ENCODE peak calls at places on chromosomes 13 and 19, in four cellular contexts. O is GM12878, W is HepG2, A is K562. F is an unnamed sample.

GRCh38 chr19:44796701-44797115 is 12.2 kb upstream of the BCAM start:
- DNase-seq in O (no peak), W (peak), A (no peak), F (no peak)

GRCh38 chr13:113981201-113981605 is 7.3 kb upstream of the C13orf46 start:
- DNase-seq in O (no peak), W (no peak), A (no peak), F (no peak)

GRCh38 chr19:595326-596262 is 5.9 kb downstream of the HCN2 start:
- DNase-seq in O (no peak), W (no peak), A (no peak), F (no peak)

GRCh38 chr19:54905908-54906511 is at the start of gene NCR1:
- DNase-seq in O (no peak), W (no peak), A (peak), F (no peak)

GRCh38 chr19:46746281-46746965 is at the start of gene STRN4:
- DNase-seq in O (no peak), W (no peak), A (peak), F (peak)

GRCh38 chr13:44719857-44720671 is 143.9 kb upstream of the TSC22D1 start:
- DNase-seq in O (no peak), W (no peak), A (no peak), F (no peak)

GRCh38 chr19:8512115-8512967 is 1.6 kb downstream of the ZNF414 start:
- DNase-seq in O (no peak), W (peak), A (peak), F (peak)

GRCh38 chr13:33797622-33798021 is 20.3 kb upstream of the RFC3 start:
- DNase-seq in O (no peak), W (no peak), A (no peak), F (no peak)

GRCh38 chr13:93861818-93862217 is 617.7 kb downstream of the DCT start:
- DNase-seq in O (no peak), W (no peak), A (no peak), F (peak)

GRCh38 chr19:33373701-33374405 is at the start of gene CEBPG:
- DNase-seq in O (no peak), W (no peak), A (peak), F (peak)

GRCh38 chr13:107518292-107518691 is 697.0 kb downstream of the LIG4 start:
- DNase-seq in O (no peak), W (no peak), A (no peak), F (no peak)

GRCh38 chr19:34278783-34279182 is 24.4 kb downstream of the GARRE1 start:
- DNase-seq in O (no peak), W (no peak), A (no peak), F (no peak)

GRCh38 chr13:33349996-33350826 is 64.7 kb upstream of the STARD13 start:
- DNase-seq in O (no peak), W (no peak), A (no peak), F (peak)

GRCh38 chr13:49441846-49442245 is 2.0 kb downstream of the CAB39L start:
- DNase-seq in O (no peak), W (no peak), A (no peak), F (no peak)

GRCh38 chr13:100588350-100589177 is at the start of gene GGACT:
- DNase-seq in O (peak), W (peak), A (peak), F (peak)

GRCh38 chr13:41568990-41569387 is 111.6 kb downstream of the RGCC start:
- DNase-seq in O (no peak), W (no peak), A (no peak), F (no peak)

GRCh38 chr13:23915308-23915707 is 18.0 kb upstream of the C1QTNF9B start:
- DNase-seq in O (no peak), W (peak), A (no peak), F (no peak)

GRCh38 chr19:7515471-7516226 is at the start of gene ZNF358:
- DNase-seq in O (no peak), W (peak), A (peak), F (peak)

GRCh38 chr13:23044906-23045305 is 135.9 kb upstream of the SGCG start:
- DNase-seq in O (no peak), W (no peak), A (no peak), F (no peak)

GRCh38 chr13:41563501-41564001 is 106.2 kb downstream of the RGCC start:
- DNase-seq in O (no peak), W (peak), A (no peak), F (no peak)

GRCh38 chr19:49931293-49932040 is 2.2 kb upstream of the NUP62 start:
- DNase-seq in O (no peak), W (no peak), A (no peak), F (no peak)

GRCh38 chr19:49929611-49930482 is 543 bp upstream of the NUP62 start:
- DNase-seq in O (peak), W (peak), A (peak), F (peak)

GRCh38 chr19:49929121-49929610 is at the start of the genes ATF5 and NUP62:
- DNase-seq in O (peak), W (peak), A (peak), F (peak)

GRCh38 chr19:49932041-49932451 is 2.7 kb upstream of the NUP62 start:
- DNase-seq in O (no peak), W (no peak), A (no peak), F (no peak)

DNA sequence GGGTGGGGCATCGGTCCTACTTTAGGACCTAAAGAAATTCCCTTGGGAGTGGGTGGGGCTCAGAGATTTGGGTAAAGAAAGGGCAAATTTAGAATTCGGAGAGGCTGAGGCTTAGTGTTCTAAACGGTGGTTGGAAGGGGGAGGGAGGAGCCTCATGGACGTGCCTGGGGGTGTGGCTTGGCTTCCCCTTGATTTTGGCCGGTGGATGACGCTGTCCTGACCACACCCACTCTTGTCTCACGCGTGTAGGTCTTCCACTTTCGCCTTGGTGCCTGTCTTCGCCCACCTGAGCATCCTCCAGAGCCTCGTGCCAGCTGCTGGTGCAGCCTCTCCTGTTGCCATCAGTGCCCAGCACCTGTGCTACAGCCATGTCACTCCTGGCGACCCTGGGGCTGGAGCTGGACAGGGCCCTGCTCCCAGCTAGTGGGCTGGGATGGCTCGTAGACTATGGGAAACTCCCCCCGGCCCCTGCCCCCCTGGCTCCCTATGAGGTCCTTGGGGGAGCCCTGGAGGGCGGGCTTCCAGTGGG is 1.2 kb upstream of the NUP62 start:
- DNase-seq in O (no peak), W (no peak), A (peak), F (no peak)
- TF ChIP-seq FOXK2 in O (no peak), W (no peak), A (no peak), F (no peak)

GRCh38 chr13:28045861-28046260 is 54.5 kb downstream of the FLT3 start:
- DNase-seq in O (no peak), W (no peak), A (no peak), F (no peak)

GRCh38 chr13:28049215-28049614 is 51.2 kb downstream of the FLT3 start:
- DNase-seq in O (no peak), W (no peak), A (no peak), F (no peak)

GRCh38 chr13:28047784-28048388 is 52.5 kb downstream of the FLT3 start:
- DNase-seq in O (peak), W (no peak), A (no peak), F (no peak)

GRCh38 chr13:28048768-28049167 is 51.6 kb downstream of the FLT3 start:
- DNase-seq in O (no peak), W (no peak), A (no peak), F (no peak)

GRCh38 chr13:28046981-28047380 is 53.4 kb downstream of the FLT3 start:
- DNase-seq in O (no peak), W (no peak), A (no peak), F (no peak)
- TF ChIP-seq FOXK2 in O (no peak), W (no peak), A (no peak), F (no peak)

GRCh38 chr13:102945324-102945815 is 99.5 kb downstream of the ERCC5 start:
- DNase-seq in O (no peak), W (no peak), A (no peak), F (no peak)

GRCh38 chr13:102944821-102945220 is 99.0 kb downstream of the ERCC5 start:
- DNase-seq in O (no peak), W (no peak), A (no peak), F (no peak)

GRCh38 chr13:102951808-102952207 is 106.0 kb downstream of the ERCC5 start:
- DNase-seq in O (no peak), W (no peak), A (no peak), F (no peak)

GRCh38 chr13:102948006-102948405 is 102.2 kb downstream of the ERCC5 start:
- DNase-seq in O (no peak), W (no peak), A (no peak), F (no peak)
- TF ChIP-seq FOXK2 in O (no peak), W (no peak), A (no peak), F (no peak)

GRCh38 chr19:17513801-17514200 is 2.4 kb downstream of the PGLS start:
- DNase-seq in O (no peak), W (no peak), A (no peak), F (no peak)
- TF ChIP-seq FOXK2 in O (no peak), W (no peak), A (no peak), F (no peak)

GRCh38 chr19:3406571-3407111 is 40.3 kb downstream of the NFIC start:
- DNase-seq in O (no peak), W (no peak), A (no peak), F (no peak)
- TF ChIP-seq FOXK2 in O (no peak), W (no peak), A (no peak), F (no peak)

DNA sequence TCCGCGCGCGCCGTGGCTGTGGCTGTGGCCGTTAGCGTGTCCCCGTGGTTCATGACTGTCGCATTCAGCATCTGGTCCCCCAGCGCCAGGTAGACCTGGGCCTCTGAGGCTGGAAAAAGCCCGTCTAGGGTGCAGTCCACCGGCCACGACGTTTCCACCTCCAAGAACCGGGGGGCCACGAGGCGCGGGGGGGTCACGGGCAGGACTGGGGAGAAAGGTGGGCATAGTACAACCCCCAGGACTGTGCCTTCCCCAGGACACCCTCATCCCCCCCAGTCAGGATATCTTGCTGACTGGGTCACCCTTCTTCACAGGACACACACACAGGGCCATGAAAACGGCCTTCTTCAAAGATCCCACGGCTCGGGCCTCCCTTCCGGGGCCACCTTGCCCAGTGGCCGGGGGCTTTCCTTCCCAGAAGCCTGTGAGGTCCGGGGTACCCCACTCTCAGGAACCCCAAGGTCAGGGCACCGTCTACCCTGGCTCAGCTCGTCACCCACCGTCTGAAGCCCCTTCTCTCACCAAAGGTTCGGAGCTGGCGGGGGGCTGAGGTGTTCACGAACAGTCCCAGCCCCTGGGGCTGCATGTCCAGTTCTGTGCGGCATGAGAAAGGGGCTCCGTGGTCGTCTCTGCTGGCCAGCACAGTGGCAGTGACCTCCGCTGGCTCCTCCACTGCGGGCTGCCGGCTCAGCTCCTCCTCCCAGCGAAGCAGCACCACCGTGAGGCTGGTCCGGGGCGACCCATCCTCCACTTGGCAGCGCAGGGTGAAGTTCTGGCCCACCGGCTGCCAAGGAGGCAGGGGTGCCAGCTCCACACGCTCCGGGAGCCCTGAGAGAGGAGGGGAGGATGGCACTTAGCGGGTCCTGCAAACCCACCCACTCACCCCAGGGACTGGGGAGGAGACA is 2.1 kb upstream of the RAVER1 start:
- DNase-seq in O (no peak), W (no peak), A (no peak), F (no peak)
- TF ChIP-seq FOXK2 in O (no peak), W (no peak), A (no peak), F (no peak)

GRCh38 chr19:13637664-13638063 is 126.7 kb upstream of the MRI1 start:
- DNase-seq in O (no peak), W (no peak), A (no peak), F (no peak)
- TF ChIP-seq FOXK2 in O (no peak), W (no peak), A (no peak), F (no peak)

GRCh38 chr13:60642552-60642951 is 245.5 kb downstream of the TDRD3 start:
- DNase-seq in O (no peak), W (no peak), A (no peak), F (no peak)

GRCh38 chr13:60645552-60646138 is 248.6 kb downstream of the TDRD3 start:
- DNase-seq in O (no peak), W (no peak), A (no peak), F (no peak)

GRCh38 chr13:60646600-60646999 is 249.6 kb downstream of the TDRD3 start:
- DNase-seq in O (no peak), W (no peak), A (no peak), F (no peak)

DNA sequence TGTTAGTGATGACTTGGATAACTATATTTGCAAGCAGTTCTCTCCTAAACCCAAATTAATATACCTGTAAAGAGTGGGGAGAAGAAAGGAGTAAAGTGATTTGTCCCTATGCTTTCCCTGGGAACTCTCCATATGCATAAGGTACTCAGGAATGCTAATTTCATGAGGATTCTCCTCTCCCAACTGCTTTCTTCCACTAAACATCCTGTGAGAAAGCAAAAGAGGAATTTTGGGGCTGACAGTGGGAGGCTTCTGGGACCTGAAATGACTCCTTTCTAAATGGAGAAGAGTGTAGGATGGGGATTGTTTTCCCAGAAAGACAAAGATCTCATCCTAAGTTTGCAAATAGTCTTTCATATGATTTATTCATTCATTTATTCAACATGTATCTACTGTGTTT is 250.5 kb downstream of the TDRD3 start:
- DNase-seq in O (no peak), W (no peak), A (no peak), F (no peak)
- TF ChIP-seq FOXK2 in O (no peak), W (no peak), A (no peak), F (no peak)

GRCh38 chr13:110815471-110816204 is 99.2 kb downstream of the ANKRD10 start:
- DNase-seq in O (peak), W (no peak), A (no peak), F (no peak)
- TF ChIP-seq FOXK2 in O (no peak), W (no peak), A (no peak), F (no peak)

F was measured in HEK293T.